ENCODE peak calls at places on chromosomes 13 and 19, in nine cellular contexts. One of them, this sample, is unnamed.

GRCh38 chr19:898663-899062 is 5.4 kb downstream of the RNU6-9 start:
- DNase-seq in NCI-H1092 treated with DMSO at 0.1 percent for 48 hours: no peak
- DNase-seq in GM03348: no peak
- DNase-seq in cardiac muscle cell: no peak
- DNase-seq in activated CD8-positive, alpha-beta memory T cell treated with anti-CD3 and anti-CD28 coated beads, Interleukin-2, amount 50 U/mL, for 4 hours: no peak
- DNase-seq in uterus: no peak
- DNase-seq in nephron progenitor cell: peak
- DNase-seq in Right ventricle myocardium superior: no peak
- DNase-seq in left ventricle myocardium inferior: no peak
- DNase-seq in this sample: no peak

GRCh38 chr19:1847684-1848398 is 442 bp downstream of the REXO1 start:
- DNase-seq in NCI-H1092 treated with DMSO at 0.1 percent for 48 hours: peak
- DNase-seq in GM03348: peak
- DNase-seq in cardiac muscle cell: peak
- DNase-seq in activated CD8-positive, alpha-beta memory T cell treated with anti-CD3 and anti-CD28 coated beads, Interleukin-2, amount 50 U/mL, for 4 hours: no peak
- DNase-seq in uterus: no peak
- DNase-seq in nephron progenitor cell: peak
- DNase-seq in Right ventricle myocardium superior: peak
- DNase-seq in left ventricle myocardium inferior: no peak
- DNase-seq in this sample: no peak

GRCh38 chr13:106143930-106144709 is 391.3 kb downstream of the EFNB2 start:
- DNase-seq in NCI-H1092 treated with DMSO at 0.1 percent for 48 hours: no peak
- DNase-seq in GM03348: no peak
- DNase-seq in cardiac muscle cell: no peak
- DNase-seq in activated CD8-positive, alpha-beta memory T cell treated with anti-CD3 and anti-CD28 coated beads, Interleukin-2, amount 50 U/mL, for 4 hours: no peak
- DNase-seq in uterus: no peak
- DNase-seq in nephron progenitor cell: no peak
- DNase-seq in Right ventricle myocardium superior: no peak
- DNase-seq in left ventricle myocardium inferior: no peak
- DNase-seq in this sample: no peak

GRCh38 chr13:108895220-108895704 is 265.9 kb downstream of the MYO16 start:
- DNase-seq in NCI-H1092 treated with DMSO at 0.1 percent for 48 hours: peak
- DNase-seq in GM03348: peak
- DNase-seq in cardiac muscle cell: peak
- DNase-seq in activated CD8-positive, alpha-beta memory T cell treated with anti-CD3 and anti-CD28 coated beads, Interleukin-2, amount 50 U/mL, for 4 hours: no peak
- DNase-seq in uterus: no peak
- DNase-seq in nephron progenitor cell: no peak
- DNase-seq in Right ventricle myocardium superior: no peak
- DNase-seq in left ventricle myocardium inferior: no peak
- DNase-seq in this sample: no peak

GRCh38 chr19:29771708-29772415 is 39.9 kb upstream of the CCNE1 start:
- DNase-seq in NCI-H1092 treated with DMSO at 0.1 percent for 48 hours: peak
- DNase-seq in GM03348: peak
- DNase-seq in cardiac muscle cell: peak
- DNase-seq in activated CD8-positive, alpha-beta memory T cell treated with anti-CD3 and anti-CD28 coated beads, Interleukin-2, amount 50 U/mL, for 4 hours: peak
- DNase-seq in uterus: no peak
- DNase-seq in nephron progenitor cell: peak
- DNase-seq in Right ventricle myocardium superior: peak
- DNase-seq in left ventricle myocardium inferior: peak
- DNase-seq in this sample: peak

GRCh38 chr19:13574933-13575332 is 68.7 kb upstream of the CACNA1A start:
- DNase-seq in NCI-H1092 treated with DMSO at 0.1 percent for 48 hours: no peak
- DNase-seq in GM03348: peak
- DNase-seq in cardiac muscle cell: peak
- DNase-seq in activated CD8-positive, alpha-beta memory T cell treated with anti-CD3 and anti-CD28 coated beads, Interleukin-2, amount 50 U/mL, for 4 hours: no peak
- DNase-seq in uterus: no peak
- DNase-seq in nephron progenitor cell: peak
- DNase-seq in Right ventricle myocardium superior: no peak
- DNase-seq in left ventricle myocardium inferior: no peak
- DNase-seq in this sample: no peak

GRCh38 chr19:8462601-8463000 is 17.8 kb downstream of the HNRNPM start:
- DNase-seq in NCI-H1092 treated with DMSO at 0.1 percent for 48 hours: no peak
- DNase-seq in GM03348: no peak
- DNase-seq in cardiac muscle cell: no peak
- DNase-seq in activated CD8-positive, alpha-beta memory T cell treated with anti-CD3 and anti-CD28 coated beads, Interleukin-2, amount 50 U/mL, for 4 hours: no peak
- DNase-seq in uterus: no peak
- DNase-seq in nephron progenitor cell: no peak
- DNase-seq in Right ventricle myocardium superior: no peak
- DNase-seq in left ventricle myocardium inferior: no peak
- DNase-seq in this sample: no peak

GRCh38 chr19:48635966-48636858 is 967 bp downstream of the DBP start:
- DNase-seq in NCI-H1092 treated with DMSO at 0.1 percent for 48 hours: peak
- DNase-seq in GM03348: no peak
- DNase-seq in cardiac muscle cell: peak
- DNase-seq in activated CD8-positive, alpha-beta memory T cell treated with anti-CD3 and anti-CD28 coated beads, Interleukin-2, amount 50 U/mL, for 4 hours: peak
- DNase-seq in uterus: peak
- DNase-seq in nephron progenitor cell: no peak
- DNase-seq in Right ventricle myocardium superior: no peak
- DNase-seq in left ventricle myocardium inferior: no peak
- DNase-seq in this sample: no peak

GRCh38 chr13:75411924-75412537 is 69.9 kb downstream of the TBC1D4 start:
- DNase-seq in NCI-H1092 treated with DMSO at 0.1 percent for 48 hours: no peak
- DNase-seq in GM03348: no peak
- DNase-seq in cardiac muscle cell: no peak
- DNase-seq in activated CD8-positive, alpha-beta memory T cell treated with anti-CD3 and anti-CD28 coated beads, Interleukin-2, amount 50 U/mL, for 4 hours: no peak
- DNase-seq in uterus: no peak
- DNase-seq in nephron progenitor cell: no peak
- DNase-seq in Right ventricle myocardium superior: no peak
- DNase-seq in left ventricle myocardium inferior: no peak
- DNase-seq in this sample: no peak

GRCh38 chr19:16944626-16945363 is 56.0 kb downstream of the F2RL3 start:
- DNase-seq in NCI-H1092 treated with DMSO at 0.1 percent for 48 hours: no peak
- DNase-seq in GM03348: no peak
- DNase-seq in cardiac muscle cell: peak
- DNase-seq in activated CD8-positive, alpha-beta memory T cell treated with anti-CD3 and anti-CD28 coated beads, Interleukin-2, amount 50 U/mL, for 4 hours: no peak
- DNase-seq in uterus: no peak
- DNase-seq in nephron progenitor cell: no peak
- DNase-seq in Right ventricle myocardium superior: no peak
- DNase-seq in left ventricle myocardium inferior: no peak
- DNase-seq in this sample: no peak

GRCh38 chr13:65133094-65133493 is 2097.0 kb downstream of the PCDH9 start:
- DNase-seq in NCI-H1092 treated with DMSO at 0.1 percent for 48 hours: no peak
- DNase-seq in GM03348: no peak
- DNase-seq in cardiac muscle cell: no peak
- DNase-seq in activated CD8-positive, alpha-beta memory T cell treated with anti-CD3 and anti-CD28 coated beads, Interleukin-2, amount 50 U/mL, for 4 hours: no peak
- DNase-seq in uterus: no peak
- DNase-seq in nephron progenitor cell: no peak
- DNase-seq in Right ventricle myocardium superior: no peak
- DNase-seq in left ventricle myocardium inferior: no peak
- DNase-seq in this sample: no peak

GRCh38 chr19:1742989-1743696 is 10.2 kb upstream of the ONECUT3 start:
- DNase-seq in NCI-H1092 treated with DMSO at 0.1 percent for 48 hours: no peak
- DNase-seq in GM03348: no peak
- DNase-seq in cardiac muscle cell: no peak
- DNase-seq in activated CD8-positive, alpha-beta memory T cell treated with anti-CD3 and anti-CD28 coated beads, Interleukin-2, amount 50 U/mL, for 4 hours: no peak
- DNase-seq in uterus: no peak
- DNase-seq in nephron progenitor cell: no peak
- DNase-seq in Right ventricle myocardium superior: no peak
- DNase-seq in left ventricle myocardium inferior: no peak
- DNase-seq in this sample: no peak

GRCh38 chr19:36876993-36877938 is 26.6 kb downstream of the ZNF345 start:
- DNase-seq in NCI-H1092 treated with DMSO at 0.1 percent for 48 hours: no peak
- DNase-seq in GM03348: no peak
- DNase-seq in cardiac muscle cell: no peak
- DNase-seq in activated CD8-positive, alpha-beta memory T cell treated with anti-CD3 and anti-CD28 coated beads, Interleukin-2, amount 50 U/mL, for 4 hours: no peak
- DNase-seq in uterus: no peak
- DNase-seq in nephron progenitor cell: no peak
- DNase-seq in Right ventricle myocardium superior: no peak
- DNase-seq in left ventricle myocardium inferior: no peak
- DNase-seq in this sample: no peak

GRCh38 chr19:40165362-40165937 is 25.8 kb upstream of the MAP3K10 start:
- DNase-seq in NCI-H1092 treated with DMSO at 0.1 percent for 48 hours: peak
- DNase-seq in GM03348: peak
- DNase-seq in cardiac muscle cell: peak
- DNase-seq in activated CD8-positive, alpha-beta memory T cell treated with anti-CD3 and anti-CD28 coated beads, Interleukin-2, amount 50 U/mL, for 4 hours: peak
- DNase-seq in uterus: no peak
- DNase-seq in nephron progenitor cell: peak
- DNase-seq in Right ventricle myocardium superior: peak
- DNase-seq in left ventricle myocardium inferior: peak
- DNase-seq in this sample: peak

This sample was measured in activated T-helper 1 cell treated with Interleukin-2 at 50 U/mL for 16 hours.